ENCODE peak calls at places on chromosomes 4 and X, in ten cellular contexts. G, I, F, D, Z, C, J, H, O and B are unnamed samples.

GRCh38 chr4:113673450-113673849 is 88.1 kb downstream of the CAMK2D start:
- DNase-seq in F (peak; percentile 19), H (no peak), C (no peak), J (no peak), D (peak; percentile 3), O (no peak), Z (no peak), G (no peak), I (no peak), B (no peak)

GRCh38 chr4:80036949-80037348 is 36.1 kb downstream of the ANTXR2 start:
- DNase-seq in D (no peak), C (no peak), G (no peak), Z (no peak), I (no peak), F (no peak), J (no peak), H (no peak), O (no peak), B (no peak)

GRCh38 chr4:150078996-150079581 is 844 bp downstream of the DCLK2 start:
- DNase-seq in J (no peak), F (no peak), D (peak; percentile 21), G (no peak), H (peak; percentile 10), O (no peak), C (peak; percentile 51), I (peak; percentile 41), Z (no peak), B (no peak)

GRCh38 chr4:6782846-6783110 is 251 bp downstream of the KIAA0232 start:
- DNase-seq in H (no peak), G (no peak), C (no peak), O (no peak), F (no peak), D (no peak), Z (no peak), I (no peak), J (no peak), B (no peak)

GRCh38 chr4:128517739-128518510 is 230.3 kb upstream of the PGRMC2 start:
- DNase-seq in Z (peak; percentile 51), H (peak; percentile 81), D (no peak), O (peak; percentile 68), C (no peak), I (peak; percentile 67), F (peak; percentile 56), G (peak; percentile 94), J (no peak), B (no peak)

GRCh38 chr4:110163327-110164070 is 34.9 kb downstream of the ELOVL6 start:
- DNase-seq in D (no peak), Z (no peak), O (no peak), C (no peak), H (no peak), I (no peak), F (peak; percentile 61), G (no peak), J (no peak), B (no peak)

GRCh38 chr4:47531241-47531953 is 46.3 kb downstream of the ATP10D start:
- DNase-seq in I (no peak), O (peak; percentile 16), J (no peak), F (no peak), Z (peak; percentile 18), C (no peak), G (peak; percentile 86), D (no peak), H (no peak), B (no peak)

GRCh38 chr4:2637956-2638552 is 101.6 kb downstream of the FAM193A start:
- DNase-seq in O (no peak), D (no peak), G (no peak), Z (no peak), H (no peak), C (peak; percentile 20), I (no peak), F (no peak), J (no peak), B (no peak)

GRCh38 chr4:27861802-27862201 is 1001.2 kb downstream of the STIM2 start:
- DNase-seq in H (no peak), G (no peak), F (no peak), O (no peak), D (no peak), I (no peak), C (no peak), Z (no peak), J (no peak), B (no peak)

GRCh38 chrX:140672840-140673731 is 36.5 kb upstream of the LINC00632 start:
- DNase-seq in I (no peak), G (no peak), F (no peak), C (no peak), H (no peak), O (peak; percentile 78), J (no peak), Z (no peak), D (no peak), B (no peak)

GRCh38 chrX:141989802-141990201 is 86.1 kb downstream of the MAGEC1 start:
- DNase-seq in G (no peak), J (no peak), D (no peak), H (no peak), I (no peak), Z (no peak), O (no peak), F (no peak), C (no peak), B (no peak)

GRCh38 chrX:134459683-134460004 is 321 bp upstream of the HPRT1 start:
- DNase-seq in H (no peak), D (no peak), C (no peak), I (no peak), Z (no peak), O (peak; percentile 8), J (no peak), G (no peak), F (no peak), B (no peak)

GRCh38 chr4:143653031-143653430 is 47.4 kb downstream of the FREM3 start:
- DNase-seq in F (no peak), I (no peak), O (no peak), Z (no peak), J (no peak), G (no peak), C (no peak), D (no peak), H (no peak), B (no peak)

GRCh38 chrX:83529950-83530349 is 21.9 kb downstream of the POU3F4 start:
- DNase-seq in G (no peak), J (no peak), Z (no peak), D (no peak), I (no peak), C (no peak), H (no peak), F (no peak), O (no peak), B (no peak)

GRCh38 chr4:2832981-2833670 is 10.5 kb upstream of the ADD1 start:
- DNase-seq in J (peak; percentile 52), H (no peak), C (no peak), D (no peak), I (no peak), G (no peak), O (no peak), F (no peak), Z (no peak), B (no peak)

GRCh38 chr4:81499840-81500239 is 28.1 kb upstream of the RASGEF1B start:
- DNase-seq in J (no peak), D (no peak), H (no peak), F (no peak), C (no peak), I (no peak), G (no peak), O (no peak), Z (no peak), B (no peak)

GRCh38 chrX:73852022-73852421 is 289.0 kb downstream of the CHIC1 start:
- DNase-seq in H (no peak), F (no peak), I (no peak), C (no peak), O (no peak), J (no peak), G (no peak), D (no peak), Z (no peak), B (no peak)
- H3K4me3 ChIP-seq in H (no peak overlapping the region), F (no peak overlapping the region), I (peak overlapping the region; percentile 50), C (peak overlapping the region; percentile 68), O (no peak overlapping the region), J (peak overlapping the region; percentile 53), G (peak overlapping the region; percentile 79), D (no peak overlapping the region), Z (no peak overlapping the region), B (no peak overlapping the region)

DNA sequence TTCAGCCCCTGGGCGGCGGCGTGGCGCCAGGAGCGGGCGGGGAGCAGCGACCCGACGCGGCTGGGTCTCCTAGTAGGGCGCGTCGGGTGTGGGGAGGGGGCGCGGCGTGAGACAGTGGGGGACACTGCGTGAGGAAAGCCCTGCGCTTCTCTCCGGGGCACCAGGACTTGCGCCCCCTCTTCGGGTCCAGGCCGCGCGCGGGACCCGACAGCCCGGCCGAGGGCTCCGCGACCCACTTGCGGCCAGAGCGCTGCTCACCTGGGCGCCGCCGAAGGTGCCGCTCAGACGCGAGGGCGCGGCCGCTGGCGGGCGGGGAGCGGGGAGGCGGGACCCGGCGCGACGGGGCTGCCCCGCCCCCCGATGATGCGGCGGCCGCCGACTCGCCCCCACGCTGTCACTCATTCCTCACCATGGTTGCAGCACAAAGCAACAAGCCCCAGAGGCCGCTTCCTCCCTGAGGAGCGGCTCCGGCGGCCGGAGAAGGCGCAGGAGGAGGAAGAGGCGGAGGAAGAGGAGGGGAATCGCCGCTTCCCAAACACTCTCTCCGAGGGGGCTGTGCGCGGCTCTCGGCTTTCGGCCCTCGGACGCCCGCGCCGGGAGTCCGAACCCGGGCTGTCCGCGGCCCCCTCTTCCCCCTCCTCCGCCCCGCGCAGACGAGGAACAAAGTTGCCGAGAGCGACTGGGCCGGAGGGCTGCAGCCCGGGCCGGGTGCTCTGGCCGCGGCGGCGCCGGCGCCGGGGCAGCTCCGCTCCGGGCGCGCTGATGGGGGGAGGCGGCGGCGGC is at the start of gene RAPGEF2:
- DNase-seq in O (peak; percentile 84), C (peak; percentile 90), D (peak; percentile 83), I (peak; percentile 93), G (peak; percentile 52), H (peak; percentile 82), J (no peak), F (peak; percentile 89), Z (peak; percentile 90), B (peak; percentile 96)
- TF ChIP-seq POLR2A in O (peak; percentile 63), C (peak; percentile 84), D (peak; percentile 83), I (peak; percentile 92), G (peak; percentile 85), H (peak; percentile 98), J (peak; percentile 91), F (peak; percentile 36), Z (no peak), B (peak; percentile 63)

DNA sequence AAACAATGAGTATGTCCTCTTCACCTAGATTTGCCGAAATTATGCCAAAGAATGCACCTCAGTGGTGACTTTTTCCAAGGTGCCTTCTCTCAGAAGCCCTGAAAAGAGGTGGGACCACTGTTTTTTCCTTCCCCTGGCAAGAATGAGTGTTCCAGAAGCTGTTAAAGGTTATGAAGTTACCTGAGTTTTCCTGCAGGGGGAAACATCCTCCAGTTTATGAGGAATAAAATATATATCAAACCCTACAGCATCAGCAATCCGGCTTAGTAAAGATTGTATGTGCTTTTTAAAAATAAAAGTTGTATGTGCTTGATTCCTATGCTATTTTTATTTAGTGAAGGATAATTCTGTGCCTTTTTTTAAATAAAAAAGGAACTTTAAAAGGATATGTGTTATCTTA is 73.3 kb downstream of the RBM46 start:
- DNase-seq in G (no peak), I (no peak), J (no peak), Z (no peak), D (no peak), H (no peak), C (no peak), F (peak; percentile 16), O (peak; percentile 7), B (no peak)
- TF ChIP-seq CTCF in G (no peak), I (no peak), J (no peak), Z (no peak), D (peak; percentile 37), H (no peak), C (no peak), F (peak; percentile 46), O (peak; percentile 9), B (peak; percentile 11)

GRCh38 chr4:108622022-108622421 is 1.6 kb downstream of the RPL34 start:
- DNase-seq in Z (no peak), C (no peak), O (no peak), I (no peak), J (no peak), F (no peak), D (no peak), G (no peak), H (no peak), B (no peak)
- H3K4me3 ChIP-seq in Z (no peak overlapping the region), C (peak overlapping the region; percentile 81), O (peak overlapping the region; percentile 84), I (no peak overlapping the region), J (no peak overlapping the region), F (peak overlapping the region; percentile 62), D (no peak overlapping the region), G (peak overlapping the region; percentile 92), H (no peak overlapping the region), B (no peak overlapping the region)